ENCODE peak calls at places on chromosome 14, in five cellular contexts. I is T-cell, P is nucleus accumbens, T is fibroblast of villous mesenchyme, F is NB4. W is an unnamed sample.

GRCh38 chr14:71675126-71675901 is 256.9 kb upstream of the RGS6 start:
- DNase-seq in P (peak), I (no peak), F (no peak), T (no peak), W (no peak)

GRCh38 chr14:51454351-51454750 is 197.4 kb upstream of the FRMD6 start:
- DNase-seq in F (no peak), T (no peak), I (no peak), P (no peak), W (no peak)

GRCh38 chr14:100891501-100892445 is 11.7 kb downstream of the RTL1 start:
- DNase-seq in F (no peak), T (no peak), I (no peak), P (no peak), W (peak)

GRCh38 chr14:72120315-72120714 is 188.1 kb downstream of the RGS6 start:
- DNase-seq in F (no peak), I (no peak), P (no peak), T (no peak), W (no peak)

GRCh38 chr14:104660597-104660996 is 28.8 kb upstream of the INF2 start:
- DNase-seq in I (no peak), F (peak), P (no peak), T (no peak), W (no peak)

GRCh38 chr14:101354726-101355125 is 206.6 kb upstream of the DIO3 start:
- DNase-seq in T (peak), I (no peak), F (no peak), P (no peak), W (no peak)

GRCh38 chr14:61640834-61641170 is 54.5 kb upstream of the HIF1A start:
- DNase-seq in I (no peak), F (no peak), P (peak), T (no peak), W (no peak)

GRCh38 chr14:86915416-86915815 is 1077.6 kb downstream of the GALC start:
- DNase-seq in P (no peak), I (no peak), F (no peak), T (no peak), W (no peak)

GRCh38 chr14:74457511-74457910 is 31.5 kb upstream of the SYNDIG1L start:
- DNase-seq in I (no peak), T (no peak), P (no peak), F (no peak), W (no peak)

GRCh38 chr14:80787876-80788275 is 153.7 kb downstream of the CEP128 start:
- DNase-seq in F (no peak), P (no peak), I (no peak), T (peak), W (no peak)

GRCh38 chr14:67517083-67517482 is 16.0 kb upstream of the PLEKHH1 start:
- DNase-seq in F (no peak), T (no peak), P (peak), I (no peak), W (peak)

GRCh38 chr14:55807059-55807499 is 227.1 kb downstream of the KTN1 start:
- DNase-seq in P (no peak), I (peak), F (no peak), T (peak), W (peak)

GRCh38 chr14:33676135-33676566 is 274.7 kb downstream of the EGLN3 start:
- DNase-seq in I (no peak), F (peak), T (peak), P (no peak), W (peak)

GRCh38 chr14:96162265-96162664 is 42.4 kb upstream of the BDKRB2 start:
- DNase-seq in F (no peak), T (no peak), I (no peak), P (no peak), W (no peak)

GRCh38 chr14:66752109-66752508 is 244.2 kb downstream of the GPHN start:
- DNase-seq in P (no peak), F (no peak), T (no peak), I (no peak), W (no peak)

GRCh38 chr14:22554706-22555572 is 34.1 kb downstream of the DAD1 start:
- DNase-seq in T (no peak), F (no peak), I (no peak), P (no peak), W (no peak)

GRCh38 chr14:51004352-51004800 is 60.1 kb upstream of the PYGL start:
- DNase-seq in I (no peak), F (peak), T (peak), P (no peak), W (peak)

GRCh38 chr14:88841741-88842140 is 17.3 kb downstream of the TTC8 start:
- DNase-seq in P (no peak), T (peak), F (no peak), I (no peak), W (no peak)

GRCh38 chr14:21467620-21468019 is 9.1 kb downstream of the RAB2B start:
- DNase-seq in P (no peak), I (no peak), F (no peak), T (peak), W (no peak)

GRCh38 chr14:100899841-100900771 is 3.4 kb downstream of the RTL1 start:
- DNase-seq in I (no peak), T (no peak), P (no peak), F (peak), W (peak)

GRCh38 chr14:34365309-34365915 is 96.6 kb downstream of the SPTSSA start:
- DNase-seq in P (no peak), I (no peak), T (peak), F (peak), W (no peak)

GRCh38 chr14:76698191-76698590 is 63.1 kb upstream of the VASH1 start:
- DNase-seq in T (no peak), I (no peak), F (no peak), P (no peak), W (peak)

GRCh38 chr14:51939727-51940126 is 49.6 kb upstream of the RTRAF start:
- DNase-seq in I (no peak), T (peak), P (no peak), F (no peak), W (no peak)

GRCh38 chr14:67285876-67286452 is 44.7 kb downstream of the PALS1 start:
- DNase-seq in I (no peak), F (peak), P (no peak), T (peak), W (no peak)

GRCh38 chr14:99670361-99671229 is 13.5 kb upstream of the CYP46A1 start:
- DNase-seq in P (no peak), T (no peak), F (no peak), I (no peak), W (no peak)

GRCh38 chr14:87160964-87161363 is 832.0 kb downstream of the GALC start:
- DNase-seq in P (no peak), I (no peak), F (no peak), T (no peak), W (no peak)

GRCh38 chr14:76376001-76376404 is at the start of gene ESRRB:
- DNase-seq in P (no peak), I (no peak), T (no peak), F (peak), W (no peak)

GRCh38 chr14:26872510-26872909 is 274.7 kb upstream of the NOVA1 start:
- DNase-seq in T (peak), P (no peak), I (no peak), F (no peak), W (no peak)

GRCh38 chr14:92625213-92625612 is 111.6 kb downstream of the RIN3 start:
- DNase-seq in I (no peak), F (no peak), T (peak), P (no peak), W (no peak)

GRCh38 chr14:65349100-65349499 is 63.4 kb upstream of the FUT8 start:
- DNase-seq in P (no peak), T (peak), I (no peak), F (no peak), W (no peak)

GRCh38 chr14:21057803-21058675 is at the start of gene RNASE8:
- DNase-seq in F (peak), P (no peak), I (no peak), T (no peak), W (no peak)

GRCh38 chr14:47297374-47297773 is 378.0 kb downstream of the MDGA2 start:
- DNase-seq in I (no peak), T (no peak), F (no peak), P (no peak), W (no peak)

GRCh38 chr14:87935895-87936294 is 57.1 kb downstream of the GALC start:
- DNase-seq in F (no peak), P (no peak), T (no peak), I (no peak), W (no peak)

GRCh38 chr14:22532345-22533056 is 56.5 kb downstream of the DAD1 start:
- DNase-seq in F (no peak), I (no peak), T (no peak), P (no peak), W (no peak)

GRCh38 chr14:31829256-31829923 is 247.7 kb upstream of the ARHGAP5 start:
- DNase-seq in I (no peak), P (no peak), F (peak), T (peak), W (no peak)

GRCh38 chr14:51328942-51329350 is 88.9 kb downstream of the TMX1 start:
- DNase-seq in I (no peak), T (peak), F (no peak), P (no peak), W (no peak)

GRCh38 chr14:102182190-102182589 is 42.5 kb downstream of the WDR20 start:
- DNase-seq in I (no peak), P (no peak), T (peak), F (peak), W (no peak)

GRCh38 chr14:104657563-104658324 is 31.7 kb upstream of the INF2 start:
- DNase-seq in T (no peak), P (no peak), I (no peak), F (peak), W (peak)

GRCh38 chr14:91438845-91439244 is 21.2 kb upstream of the CCDC88C start:
- DNase-seq in F (no peak), P (no peak), T (no peak), I (no peak), W (no peak)

GRCh38 chr14:64194404-64194803 is 99.8 kb downstream of the ESR2 start:
- DNase-seq in P (no peak), I (no peak), F (no peak), T (no peak), W (no peak)